ENCODE peak calls at places on chromosomes 11 and 22, in seven cellular contexts. X is mesendoderm, E is neural progenitor cell, P is fibroblast of lung, A is upper lobe of right lung, W is adrenal gland, U is heart left ventricle. C is an unnamed sample.
A peak's percentile ranks its signal among the peaks of the same experiment; 100 is the strongest.

GRCh38 chr11:85826096-85826855 is 15.3 kb upstream of the SYTL2 start:
- DNase-seq in X (peak; percentile 62), W (peak; percentile 18), A (no peak), P (peak; percentile 38), U (no peak), E (peak; percentile 60), C (peak; percentile 50)

GRCh38 chr22:39650996-39651782 is 80.6 kb downstream of the CACNA1I start:
- DNase-seq in X (no peak), A (no peak), W (no peak), U (no peak), E (peak; percentile 56), P (no peak), C (no peak)

GRCh38 chr22:19631899-19632670 is 82.2 kb upstream of the SEPTIN5 start:
- DNase-seq in X (peak; percentile 71), W (no peak), E (peak; percentile 78), U (no peak), P (peak; percentile 39), A (no peak), C (peak; percentile 85)

GRCh38 chr11:117313103-117313502 is 3.0 kb downstream of the BACE1 start:
- DNase-seq in A (no peak), U (no peak), E (no peak), W (no peak), P (no peak), X (no peak), C (no peak)

GRCh38 chr11:77518471-77518870 is 44.6 kb upstream of the PAK1 start:
- DNase-seq in E (no peak), W (no peak), X (no peak), A (no peak), U (no peak), P (no peak), C (no peak)

GRCh38 chr11:26976389-26976788 is 17.5 kb upstream of the FIBIN start:
- DNase-seq in U (no peak), P (peak; percentile 93), A (no peak), W (no peak), E (no peak), X (no peak), C (no peak)

GRCh38 chr11:71432761-71433647 is 15.2 kb downstream of the DHCR7 start:
- DNase-seq in E (no peak), A (no peak), P (no peak), X (no peak), W (no peak), U (no peak), C (no peak)

GRCh38 chr11:46247090-46247489 is 30.4 kb upstream of the CREB3L1 start:
- DNase-seq in A (no peak), W (peak; percentile 43), U (no peak), X (no peak), E (no peak), P (peak; percentile 67), C (no peak)

GRCh38 chr11:65486570-65487466 is 12.0 kb upstream of the MALAT1 start:
- DNase-seq in U (no peak), P (no peak), W (no peak), X (no peak), A (peak; percentile 38), E (no peak), C (no peak)

GRCh38 chr11:131674051-131674755 is 303.8 kb downstream of the NTM start:
- DNase-seq in P (peak; percentile 92), X (peak; percentile 86), E (peak; percentile 71), W (peak; percentile 78), U (peak; percentile 82), A (peak; percentile 85), C (peak; percentile 80)

GRCh38 chr22:24465975-24466374 is 29.2 kb upstream of the UPB1 start:
- DNase-seq in W (no peak), X (no peak), E (no peak), A (no peak), P (no peak), U (no peak), C (no peak)

GRCh38 chr11:5631969-5632635 is 7.3 kb downstream of the TRIM34 start:
- DNase-seq in U (no peak), W (no peak), X (no peak), A (no peak), E (no peak), P (no peak), C (no peak)

GRCh38 chr11:134634897-134635831 is 223.1 kb upstream of the B3GAT1 start:
- DNase-seq in P (no peak), X (peak; percentile 44), E (peak; percentile 54), W (no peak), A (no peak), U (no peak), C (peak; percentile 15)

GRCh38 chr11:61158691-61159381 is 2.4 kb downstream of the VPS37C start:
- DNase-seq in E (no peak), P (peak; percentile 77), W (no peak), U (no peak), A (no peak), X (peak; percentile 58), C (no peak)

GRCh38 chr11:13963949-13964770 is 1.6 kb downstream of the SPON1 start:
- DNase-seq in P (no peak), W (peak; percentile 19), A (peak; percentile 70), X (peak; percentile 47), U (peak; percentile 61), E (peak; percentile 75), C (peak; percentile 55)

GRCh38 chr22:27962268-27963191 is 43.5 kb upstream of the PITPNB start:
- DNase-seq in P (no peak), W (no peak), A (no peak), U (no peak), X (no peak), E (peak; percentile 50), C (no peak)

GRCh38 chr22:35567214-35567792 is 26.7 kb downstream of the RASD2 start:
- DNase-seq in W (no peak), E (no peak), P (no peak), U (no peak), X (no peak), A (no peak), C (no peak)
- H3K4me3 ChIP-seq in W (no peak overlapping the region), E (no peak overlapping the region), P (no peak overlapping the region), U (no peak overlapping the region), X (no peak overlapping the region), A (no peak overlapping the region), C (no peak overlapping the region)

GRCh38 chr22:48835364-48835763 is 992.3 kb downstream of the BRD1 start:
- DNase-seq in W (no peak), E (no peak), A (no peak), U (no peak), X (no peak), P (no peak), C (no peak)

GRCh38 chr22:48834404-48834803 is 993.3 kb downstream of the BRD1 start:
- DNase-seq in U (no peak), W (no peak), X (no peak), A (no peak), E (no peak), P (no peak), C (no peak)

GRCh38 chr22:48837341-48837935 is 990.2 kb downstream of the BRD1 start:
- DNase-seq in X (peak; percentile 8), P (peak; percentile 8), E (no peak), A (peak; percentile 34), U (no peak), W (no peak), C (no peak)

GRCh38 chr22:48836673-48837340 is 990.9 kb downstream of the BRD1 start:
- DNase-seq in U (peak; percentile 52), W (no peak), X (no peak), P (no peak), E (no peak), A (peak; percentile 28), C (no peak)

DNA sequence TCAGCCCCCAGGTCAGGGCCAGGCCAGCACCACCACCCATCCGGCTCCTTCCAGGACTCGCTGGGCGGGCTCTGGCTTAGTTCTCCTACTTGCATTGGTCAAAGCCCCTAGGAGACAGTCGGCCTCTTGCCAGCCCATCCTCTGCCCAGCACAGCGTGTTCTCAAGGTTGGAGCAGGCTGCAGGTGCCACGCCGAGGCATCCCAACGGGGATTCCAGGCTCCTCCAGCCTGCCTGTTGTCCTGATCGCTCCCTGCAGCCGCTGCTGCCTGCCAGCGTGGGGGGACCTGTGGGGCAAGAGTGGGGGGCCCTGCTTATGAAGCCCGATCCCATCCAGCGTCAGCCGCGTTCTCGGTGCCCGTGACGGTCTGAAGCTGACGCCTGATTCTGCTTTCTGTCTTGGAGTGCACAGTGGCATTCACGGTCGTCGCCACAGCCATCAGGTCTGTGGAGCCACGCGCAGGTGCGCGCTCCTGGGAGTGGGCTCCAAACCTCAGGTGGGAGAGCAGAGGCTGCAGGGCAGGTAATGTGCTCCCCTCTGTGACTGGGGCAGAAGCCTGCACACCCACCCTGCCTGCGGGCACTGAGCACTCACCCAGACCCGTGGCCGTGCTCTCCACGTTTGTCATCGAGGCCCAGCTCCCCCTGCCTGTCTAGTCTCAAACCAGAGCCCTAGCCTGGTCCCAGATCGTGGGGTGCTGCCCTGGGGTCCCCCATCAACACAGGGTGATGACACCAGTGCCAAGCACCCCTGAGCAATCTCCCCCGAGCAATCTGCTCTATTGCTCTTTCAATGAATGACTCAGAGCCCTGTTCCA is 991.6 kb downstream of the BRD1 start:
- DNase-seq in A (peak; percentile 57), E (no peak), U (peak; percentile 50), W (no peak), X (no peak), P (no peak), C (no peak)
- H3K4me1 ChIP-seq in A (no peaks in the 10 kb centered on the region), E (peaks cover 10% of the 10 kb centered on the region), U (no peaks in the 10 kb centered on the region), W (no peaks in the 10 kb centered on the region), X (no peaks in the 10 kb centered on the region), P (no peaks in the 10 kb centered on the region), C (no peaks in the 10 kb centered on the region)

GRCh38 chr11:94402355-94402754 is 1.1 kb upstream of the GPR83 start:
- DNase-seq in A (no peak), U (no peak), P (no peak), E (no peak), X (peak; percentile 84), W (no peak), C (no peak)

GRCh38 chr11:94400839-94401772 is at the start of gene GPR83:
- DNase-seq in U (no peak), W (no peak), P (peak; percentile 43), A (no peak), E (peak; percentile 75), X (peak; percentile 82), C (peak; percentile 75)

GRCh38 chr11:94405062-94405461 is 3.8 kb upstream of the GPR83 start:
- DNase-seq in E (no peak), W (no peak), P (no peak), U (no peak), A (no peak), X (no peak), C (no peak)

GRCh38 chr11:94400075-94400838 is 962 bp downstream of the GPR83 start:
- DNase-seq in A (no peak), U (no peak), P (no peak), X (no peak), W (no peak), E (no peak), C (no peak)

DNA sequence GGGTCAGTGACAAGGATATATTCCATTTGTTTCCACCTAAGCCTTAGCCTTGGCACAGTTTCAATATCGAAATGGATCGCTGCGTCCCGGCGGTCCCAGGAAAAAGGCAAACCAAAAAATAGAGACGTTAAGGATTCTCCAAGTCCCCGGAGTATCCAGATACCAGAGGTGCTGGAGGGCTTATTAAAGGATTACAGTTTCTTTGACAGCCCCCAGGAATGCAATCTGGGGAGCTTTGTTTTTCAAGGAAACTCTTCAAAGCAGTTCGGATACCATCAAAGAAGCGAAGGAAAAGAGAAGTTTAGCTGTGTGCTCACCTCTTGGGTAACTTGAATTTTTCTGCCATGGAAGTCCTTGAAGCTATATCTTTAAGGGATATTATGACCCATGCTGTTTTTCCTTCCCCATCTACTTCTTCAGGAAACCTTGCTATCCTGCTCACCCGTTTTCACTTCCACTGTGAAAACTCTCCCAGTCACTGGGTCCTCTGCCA is 600 bp upstream of the GPR83 start:
- DNase-seq in E (peak; percentile 67), A (no peak), U (no peak), W (no peak), X (peak; percentile 64), P (no peak), C (peak; percentile 29)
- H3K4me3 ChIP-seq in E (peak overlapping the region; percentile 54), A (no peak overlapping the region), U (peak overlapping the region; percentile 54), W (no peak overlapping the region), X (peak overlapping the region; percentile 21), P (peak overlapping the region; percentile 25), C (peak overlapping the region; percentile 75)

GRCh38 chr22:36257308-36257707 is 4.4 kb downstream of the APOL1 start:
- DNase-seq in U (no peak), A (no peak), W (no peak), P (no peak), X (no peak), E (no peak), C (no peak)
- H3K4me1 ChIP-seq in U (peaks cover 12% of the 10 kb centered on the region), A (peaks cover 47% of the 10 kb centered on the region), W (peaks cover 4% of the 10 kb centered on the region), P (peaks cover 10% of the 10 kb centered on the region), X (peaks cover 11% of the 10 kb centered on the region), E (peaks cover 42% of the 10 kb centered on the region), C (peaks cover 21% of the 10 kb centered on the region)